ENCODE peak calls at places on chromosomes 4 and X, in six cellular contexts. One of them, this sample, is unnamed. For H3K36me3, the result is how much of the 10 kb centered on the place peaks cover.

GRCh38 chr4:104866809-104867208 is 279.9 kb upstream of the TET2 start:
- DNase-seq in heart left ventricle: no peak
- DNase-seq in left ventricle myocardium inferior: no peak
- DNase-seq in mesendoderm: no peak
- DNase-seq in MM.1S: no peak
- DNase-seq in thyroid gland: no peak
- DNase-seq in this sample: no peak

GRCh38 chr4:101938836-101939235 is 148.3 kb downstream of the BANK1 start:
- DNase-seq in heart left ventricle: no peak
- DNase-seq in left ventricle myocardium inferior: no peak
- DNase-seq in mesendoderm: no peak
- DNase-seq in MM.1S: no peak
- DNase-seq in thyroid gland: no peak
- DNase-seq in this sample: no peak

GRCh38 chr4:169229571-169230028 is 41.2 kb downstream of the SH3RF1 start:
- DNase-seq in heart left ventricle: no peak
- DNase-seq in left ventricle myocardium inferior: no peak
- DNase-seq in mesendoderm: peak
- DNase-seq in MM.1S: no peak
- DNase-seq in thyroid gland: peak
- DNase-seq in this sample: no peak

GRCh38 chrX:144896323-144896722 is 351.0 kb upstream of the SPANXN1 start:
- DNase-seq in heart left ventricle: no peak
- DNase-seq in left ventricle myocardium inferior: no peak
- DNase-seq in mesendoderm: peak
- DNase-seq in MM.1S: peak
- DNase-seq in thyroid gland: no peak
- DNase-seq in this sample: no peak

GRCh38 chr4:59091376-59092142 is 1981.4 kb upstream of the IGFBP7 start:
- DNase-seq in heart left ventricle: no peak
- DNase-seq in left ventricle myocardium inferior: no peak
- DNase-seq in mesendoderm: peak
- DNase-seq in MM.1S: no peak
- DNase-seq in thyroid gland: no peak
- DNase-seq in this sample: no peak

GRCh38 chr4:26557164-26557563 is 26.7 kb upstream of the TBC1D19 start:
- DNase-seq in heart left ventricle: no peak
- DNase-seq in left ventricle myocardium inferior: no peak
- DNase-seq in mesendoderm: no peak
- DNase-seq in MM.1S: no peak
- DNase-seq in thyroid gland: no peak
- DNase-seq in this sample: no peak

GRCh38 chr4:95106408-95106928 is 348.7 kb downstream of the BMPR1B start:
- DNase-seq in heart left ventricle: no peak
- DNase-seq in left ventricle myocardium inferior: no peak
- DNase-seq in mesendoderm: no peak
- DNase-seq in MM.1S: no peak
- DNase-seq in thyroid gland: no peak
- DNase-seq in this sample: no peak

GRCh38 chr4:148649669-148650331 is 207.6 kb upstream of the NR3C2 start:
- DNase-seq in heart left ventricle: no peak
- DNase-seq in left ventricle myocardium inferior: no peak
- DNase-seq in mesendoderm: peak
- DNase-seq in MM.1S: no peak
- DNase-seq in thyroid gland: no peak
- DNase-seq in this sample: no peak

GRCh38 chr4:172830295-172830764 is 338.3 kb upstream of the GALNT7 start:
- DNase-seq in heart left ventricle: no peak
- DNase-seq in left ventricle myocardium inferior: no peak
- DNase-seq in mesendoderm: peak
- DNase-seq in MM.1S: peak
- DNase-seq in thyroid gland: no peak
- DNase-seq in this sample: no peak

GRCh38 chrX:48715876-48716502 is 19.5 kb downstream of the SUV39H1 start:
- DNase-seq in heart left ventricle: no peak
- DNase-seq in left ventricle myocardium inferior: no peak
- DNase-seq in mesendoderm: no peak
- DNase-seq in MM.1S: no peak
- DNase-seq in thyroid gland: no peak
- DNase-seq in this sample: no peak

GRCh38 chr4:112589207-112589606 is 47.5 kb downstream of the ZGRF1 start:
- DNase-seq in heart left ventricle: no peak
- DNase-seq in left ventricle myocardium inferior: no peak
- DNase-seq in mesendoderm: peak
- DNase-seq in MM.1S: no peak
- DNase-seq in thyroid gland: no peak
- DNase-seq in this sample: no peak

DNA sequence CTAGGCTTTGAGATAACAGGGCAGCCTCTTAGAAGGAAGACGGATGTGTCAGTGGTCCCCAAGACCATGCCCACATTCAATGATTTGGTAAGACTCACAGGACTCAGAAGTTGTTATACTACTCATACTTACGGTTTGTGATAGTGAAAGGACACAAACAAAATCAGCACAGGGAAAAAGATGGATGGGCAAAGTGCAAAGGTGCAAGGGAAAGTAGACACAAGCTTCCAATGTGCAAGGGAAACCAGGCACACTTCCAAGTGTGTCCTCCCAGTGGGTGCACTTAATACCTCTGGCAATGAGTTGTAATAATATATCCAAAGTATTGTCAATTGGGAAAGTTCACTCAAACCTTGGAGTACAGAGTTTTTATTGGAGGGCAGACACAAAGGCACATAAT is 53.8 kb upstream of the VCX start:
- DNase-seq in heart left ventricle: no peak
- DNase-seq in left ventricle myocardium inferior: no peak
- DNase-seq in mesendoderm: no peak
- DNase-seq in MM.1S: no peak
- DNase-seq in thyroid gland: no peak
- DNase-seq in this sample: no peak
- H3K36me3 ChIP-seq in heart left ventricle: under half
- H3K36me3 ChIP-seq in left ventricle myocardium inferior: under half
- H3K36me3 ChIP-seq in mesendoderm: under half
- H3K36me3 ChIP-seq in MM.1S: under half
- H3K36me3 ChIP-seq in thyroid gland: under half
- H3K36me3 ChIP-seq in this sample: under half

GRCh38 chrX:46653482-46653881 is 79.9 kb downstream of the CHST7 start:
- DNase-seq in heart left ventricle: no peak
- DNase-seq in left ventricle myocardium inferior: no peak
- DNase-seq in mesendoderm: peak
- DNase-seq in MM.1S: no peak
- DNase-seq in thyroid gland: no peak
- DNase-seq in this sample: no peak
- H3K27ac ChIP-seq in heart left ventricle: no peak
- H3K27ac ChIP-seq in left ventricle myocardium inferior: no peak
- H3K27ac ChIP-seq in mesendoderm: no peak
- H3K27ac ChIP-seq in MM.1S: no peak
- H3K27ac ChIP-seq in thyroid gland: no peak
- H3K27ac ChIP-seq in this sample: no peak

DNA sequence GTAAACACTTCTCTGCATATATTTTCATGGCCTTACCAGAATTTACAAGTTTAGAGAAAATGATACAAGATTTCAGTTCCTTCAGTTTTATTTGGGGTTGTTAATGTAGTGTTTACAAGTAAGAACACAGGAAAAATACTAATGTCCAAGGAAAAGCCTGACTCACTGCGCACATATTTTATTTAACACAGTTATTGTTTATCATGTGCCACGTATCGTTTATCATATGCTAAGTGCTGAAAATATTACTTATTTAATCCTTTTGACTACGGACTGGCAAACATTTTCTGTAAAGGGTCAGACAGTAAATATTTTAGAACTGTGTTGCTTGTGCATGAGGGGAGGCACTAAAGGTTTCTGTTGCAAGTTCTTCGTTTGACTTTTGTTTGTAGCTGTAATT is 794 bp downstream of the HSD17B13 start:
- DNase-seq in heart left ventricle: no peak
- DNase-seq in left ventricle myocardium inferior: no peak
- DNase-seq in mesendoderm: no peak
- DNase-seq in MM.1S: no peak
- DNase-seq in thyroid gland: no peak
- DNase-seq in this sample: no peak
- H3K36me3 ChIP-seq in heart left ventricle: under half
- H3K36me3 ChIP-seq in left ventricle myocardium inferior: under half
- H3K36me3 ChIP-seq in mesendoderm: under half
- H3K36me3 ChIP-seq in MM.1S: under half
- H3K36me3 ChIP-seq in thyroid gland: under half
- H3K36me3 ChIP-seq in this sample: under half

GRCh38 chr4:54784188-54784671 is 126.5 kb downstream of the KIT start:
- DNase-seq in heart left ventricle: peak
- DNase-seq in left ventricle myocardium inferior: peak
- DNase-seq in mesendoderm: no peak
- DNase-seq in MM.1S: no peak
- DNase-seq in thyroid gland: peak
- DNase-seq in this sample: peak
- H3K27ac ChIP-seq in heart left ventricle: peak
- H3K27ac ChIP-seq in left ventricle myocardium inferior: peak
- H3K27ac ChIP-seq in mesendoderm: no peak
- H3K27ac ChIP-seq in MM.1S: no peak
- H3K27ac ChIP-seq in thyroid gland: peak
- H3K27ac ChIP-seq in this sample: peak

DNA sequence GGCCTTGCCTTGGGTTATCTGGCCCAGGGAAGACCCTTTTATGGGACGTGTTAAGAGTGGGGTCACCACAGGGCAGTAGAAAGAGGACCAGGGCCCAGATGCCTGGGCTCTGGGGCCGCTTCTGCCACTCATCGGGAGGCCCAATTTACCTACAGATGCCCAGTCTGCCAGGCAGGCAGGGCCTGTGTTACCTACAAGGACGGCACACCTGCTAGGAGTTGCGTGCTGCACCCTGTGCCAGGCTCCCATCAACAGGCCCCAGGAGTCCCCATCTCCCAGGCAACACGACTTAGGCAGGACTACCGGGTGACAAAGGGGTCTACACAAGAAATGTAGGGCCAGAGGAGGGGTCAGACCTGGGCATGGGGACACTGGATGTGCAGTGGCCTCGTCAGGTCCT is 34.6 kb downstream of the WDR1 start:
- DNase-seq in heart left ventricle: peak
- DNase-seq in left ventricle myocardium inferior: no peak
- DNase-seq in mesendoderm: no peak
- DNase-seq in MM.1S: no peak
- DNase-seq in thyroid gland: peak
- DNase-seq in this sample: no peak
- H3K36me3 ChIP-seq in heart left ventricle: half or more
- H3K36me3 ChIP-seq in left ventricle myocardium inferior: half or more
- H3K36me3 ChIP-seq in mesendoderm: under half
- H3K36me3 ChIP-seq in MM.1S: under half
- H3K36me3 ChIP-seq in thyroid gland: half or more
- H3K36me3 ChIP-seq in this sample: half or more

GRCh38 chr4:53013873-53014272 is 151.8 kb downstream of the RASL11B start:
- DNase-seq in heart left ventricle: no peak
- DNase-seq in left ventricle myocardium inferior: no peak
- DNase-seq in mesendoderm: no peak
- DNase-seq in MM.1S: no peak
- DNase-seq in thyroid gland: no peak
- DNase-seq in this sample: no peak

GRCh38 chr4:53009824-53010223 is 147.7 kb downstream of the RASL11B start:
- DNase-seq in heart left ventricle: no peak
- DNase-seq in left ventricle myocardium inferior: no peak
- DNase-seq in mesendoderm: no peak
- DNase-seq in MM.1S: no peak
- DNase-seq in thyroid gland: no peak
- DNase-seq in this sample: no peak

GRCh38 chr4:53012738-53013137 is 150.6 kb downstream of the RASL11B start:
- DNase-seq in heart left ventricle: no peak
- DNase-seq in left ventricle myocardium inferior: no peak
- DNase-seq in mesendoderm: no peak
- DNase-seq in MM.1S: no peak
- DNase-seq in thyroid gland: no peak
- DNase-seq in this sample: no peak

GRCh38 chr4:53010320-53010719 is 148.2 kb downstream of the RASL11B start:
- DNase-seq in heart left ventricle: no peak
- DNase-seq in left ventricle myocardium inferior: peak
- DNase-seq in mesendoderm: no peak
- DNase-seq in MM.1S: no peak
- DNase-seq in thyroid gland: peak
- DNase-seq in this sample: no peak

GRCh38 chr4:53011176-53011575 is 149.1 kb downstream of the RASL11B start:
- DNase-seq in heart left ventricle: no peak
- DNase-seq in left ventricle myocardium inferior: no peak
- DNase-seq in mesendoderm: no peak
- DNase-seq in MM.1S: no peak
- DNase-seq in thyroid gland: no peak
- DNase-seq in this sample: no peak
- H3K27ac ChIP-seq in heart left ventricle: peak
- H3K27ac ChIP-seq in left ventricle myocardium inferior: peak
- H3K27ac ChIP-seq in mesendoderm: no peak
- H3K27ac ChIP-seq in MM.1S: no peak
- H3K27ac ChIP-seq in thyroid gland: peak
- H3K27ac ChIP-seq in this sample: no peak

GRCh38 chr4:88672987-88673386 is 24.6 kb downstream of the NAP1L5 start:
- DNase-seq in heart left ventricle: no peak
- DNase-seq in left ventricle myocardium inferior: no peak
- DNase-seq in mesendoderm: peak
- DNase-seq in MM.1S: peak
- DNase-seq in thyroid gland: peak
- DNase-seq in this sample: no peak

GRCh38 chr4:88675543-88675942 is 22.1 kb downstream of the NAP1L5 start:
- DNase-seq in heart left ventricle: no peak
- DNase-seq in left ventricle myocardium inferior: no peak
- DNase-seq in mesendoderm: no peak
- DNase-seq in MM.1S: no peak
- DNase-seq in thyroid gland: no peak
- DNase-seq in this sample: no peak

GRCh38 chr4:88674989-88675388 is 22.6 kb downstream of the NAP1L5 start:
- DNase-seq in heart left ventricle: no peak
- DNase-seq in left ventricle myocardium inferior: no peak
- DNase-seq in mesendoderm: no peak
- DNase-seq in MM.1S: no peak
- DNase-seq in thyroid gland: no peak
- DNase-seq in this sample: no peak

GRCh38 chr4:88674565-88674964 is 23.1 kb downstream of the NAP1L5 start:
- DNase-seq in heart left ventricle: no peak
- DNase-seq in left ventricle myocardium inferior: no peak
- DNase-seq in mesendoderm: no peak
- DNase-seq in MM.1S: no peak
- DNase-seq in thyroid gland: no peak
- DNase-seq in this sample: no peak

GRCh38 chr4:88673886-88674285 is 23.7 kb downstream of the NAP1L5 start:
- DNase-seq in heart left ventricle: no peak
- DNase-seq in left ventricle myocardium inferior: no peak
- DNase-seq in mesendoderm: no peak
- DNase-seq in MM.1S: no peak
- DNase-seq in thyroid gland: no peak
- DNase-seq in this sample: no peak
- H3K36me3 ChIP-seq in heart left ventricle: under half
- H3K36me3 ChIP-seq in left ventricle myocardium inferior: half or more
- H3K36me3 ChIP-seq in mesendoderm: under half
- H3K36me3 ChIP-seq in MM.1S: under half
- H3K36me3 ChIP-seq in thyroid gland: under half
- H3K36me3 ChIP-seq in this sample: under half